ENCODE peak calls at places on chromosomes 1 and 21, in four cellular contexts. A, S, U and K are unnamed samples. For H3K36me3, the result is how much of the 10 kb centered on the place peaks cover.

GRCh38 chr1:162213281-162213909 is 143.9 kb downstream of the NOS1AP start:
- DNase-seq in A (no peak), S (no peak), U (peak), K (no peak)

GRCh38 chr1:203590559-203590958 is 36.1 kb upstream of the ATP2B4 start:
- DNase-seq in A (no peak), S (no peak), U (no peak), K (no peak)

GRCh38 chr1:239718997-239719628 is 332.7 kb downstream of the CHRM3 start:
- DNase-seq in A (no peak), S (no peak), U (no peak), K (no peak)

GRCh38 chr1:110597966-110598365 is 8.2 kb downstream of the KCNA2 start:
- DNase-seq in A (no peak), S (no peak), U (no peak), K (no peak)

GRCh38 chr1:39917825-39918224 is 16.1 kb upstream of the MYCL start:
- DNase-seq in A (no peak), S (no peak), U (peak), K (no peak)

GRCh38 chr1:217528271-217528670 is 102.6 kb downstream of the GPATCH2 start:
- DNase-seq in A (no peak), S (no peak), U (no peak), K (no peak)

GRCh38 chr1:203524824-203525223 is 30.9 kb downstream of the OPTC start:
- DNase-seq in A (no peak), S (no peak), U (no peak), K (no peak)

GRCh38 chr1:31753623-31754349 is 10.4 kb downstream of the ADGRB2 start:
- DNase-seq in A (no peak), S (no peak), U (no peak), K (no peak)

GRCh38 chr1:17911789-17912188 is 156.7 kb downstream of the ACTL8 start:
- DNase-seq in A (no peak), S (no peak), U (no peak), K (no peak)

GRCh38 chr1:230744382-230744781 is 2.8 kb upstream of the CAPN9 start:
- DNase-seq in A (no peak), S (no peak), U (no peak), K (no peak)

GRCh38 chr1:202235856-202236837 is 42.5 kb downstream of the LGR6 start:
- DNase-seq in A (peak), S (peak), U (peak), K (no peak)

GRCh38 chr21:46325073-46325912 is 1.3 kb downstream of the PCNT start:
- DNase-seq in A (peak), S (peak), U (peak), K (no peak)

GRCh38 chr1:156438278-156438987 is 62.1 kb downstream of the MEF2D start:
- DNase-seq in A (no peak), S (no peak), U (no peak), K (no peak)

GRCh38 chr1:201008666-201009360 is 14.7 kb downstream of the KIF21B start:
- DNase-seq in A (no peak), S (no peak), U (peak), K (no peak)

GRCh38 chr1:3631865-3632264 is 7.0 kb downstream of the TPRG1L start:
- DNase-seq in A (no peak), S (no peak), U (peak), K (no peak)

GRCh38 chr1:227953022-227953412 is 5.3 kb upstream of the WNT9A start:
- DNase-seq in A (no peak), S (no peak), U (no peak), K (no peak)

GRCh38 chr1:238176441-238176840 is 285.7 kb upstream of the ZP4 start:
- DNase-seq in A (no peak), S (no peak), U (peak), K (no peak)

DNA sequence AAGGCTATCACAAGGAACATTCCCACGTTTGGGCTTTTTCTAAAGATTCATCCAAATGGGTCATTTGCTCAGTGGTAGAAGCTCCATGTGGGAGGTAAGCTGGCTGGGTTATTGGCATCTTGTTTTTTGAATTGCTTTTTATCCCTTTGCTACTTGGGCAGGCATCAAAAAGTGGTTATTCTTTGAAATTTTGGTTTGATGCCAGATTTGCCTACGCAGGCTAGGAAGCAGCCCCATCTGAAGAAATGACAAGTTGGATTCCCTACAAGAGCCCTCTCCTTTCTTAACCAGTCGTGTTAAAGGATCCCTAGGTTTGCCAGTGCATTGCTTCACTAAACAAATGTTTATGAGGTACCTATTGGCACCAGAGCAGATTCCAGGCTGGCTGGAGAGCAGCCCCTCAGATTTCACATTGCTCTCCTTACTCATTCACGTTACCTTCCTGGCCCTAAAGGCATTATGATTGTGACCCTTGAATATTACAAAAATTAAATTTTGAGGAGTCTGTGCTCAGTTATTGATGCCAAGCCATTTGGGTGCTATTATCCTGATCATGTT is 38.8 kb downstream of the ARID1A start:
- DNase-seq in A (no peak), S (no peak), U (no peak), K (no peak)
- H3K36me3 ChIP-seq in A (half or more), S (under half), U (under half), K (under half)

DNA sequence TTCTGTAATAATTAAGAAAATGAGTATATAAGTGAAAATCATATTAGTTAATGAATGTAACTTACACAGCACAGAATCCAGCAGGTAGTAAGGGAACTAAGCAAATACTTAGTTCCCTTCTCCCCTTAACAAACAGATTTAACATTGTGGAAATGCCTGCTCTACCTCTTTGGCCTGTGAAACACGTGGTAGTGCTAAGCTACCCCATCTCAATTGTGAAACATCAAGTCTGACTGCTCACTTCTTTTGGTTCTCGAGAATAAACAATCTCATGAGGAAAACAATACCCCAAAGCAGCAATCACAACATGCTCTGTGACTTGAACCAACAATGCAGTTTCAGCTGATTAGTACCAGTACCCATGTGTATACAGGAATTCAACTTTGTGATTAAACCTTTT is 4.7 kb downstream of the MYSM1 start:
- DNase-seq in A (no peak), S (no peak), U (no peak), K (no peak)
- H3K36me3 ChIP-seq in A (under half), S (under half), U (under half), K (under half)

DNA sequence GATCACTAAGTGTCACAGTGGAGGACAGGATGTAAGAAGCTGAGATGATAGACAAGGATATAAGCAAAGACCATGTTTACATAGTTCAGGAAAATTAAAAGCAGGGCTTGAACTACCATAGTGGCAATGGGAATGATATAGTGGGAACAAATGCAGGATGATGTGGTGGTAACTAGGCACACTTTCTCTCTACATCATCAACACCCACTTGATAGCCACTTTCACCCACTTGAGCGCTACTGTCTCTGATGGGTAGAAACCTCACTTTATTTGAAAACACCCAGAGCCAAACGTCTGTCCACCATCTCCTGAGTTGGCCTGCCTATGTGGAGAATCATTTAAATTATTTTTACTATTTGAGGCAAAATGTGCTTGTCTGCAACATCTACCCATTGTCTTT is 305.0 kb upstream of the ST6GALNAC5 start:
- DNase-seq in A (no peak), S (no peak), U (no peak), K (no peak)
- H3K36me3 ChIP-seq in A (under half), S (under half), U (under half), K (under half)

DNA sequence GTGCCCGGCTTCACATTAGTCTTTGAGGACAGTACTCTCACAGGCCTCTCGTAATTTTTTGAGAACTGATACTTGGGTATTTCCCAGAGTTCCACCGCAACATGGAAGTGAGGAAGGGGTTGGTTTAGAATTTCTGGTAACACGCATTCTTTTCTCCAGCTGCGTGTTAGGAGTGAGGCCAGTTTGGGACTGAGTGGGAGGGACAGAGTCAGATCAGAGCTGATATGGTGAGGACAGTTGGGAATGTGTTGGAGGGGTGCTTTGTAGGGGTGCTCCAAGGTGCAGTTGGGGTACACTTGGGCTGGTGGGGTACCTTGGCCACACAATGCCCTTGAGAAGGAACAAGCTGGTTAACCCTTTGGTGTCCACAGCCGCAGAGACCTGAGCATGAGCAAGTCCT is 6.7 kb downstream of the FBXO6 start:
- DNase-seq in A (no peak), S (no peak), U (no peak), K (no peak)
- H3K36me3 ChIP-seq in A (under half), S (under half), U (under half), K (under half)

GRCh38 chr1:207817778-207818751 is 66.2 kb downstream of the CD46 start:
- DNase-seq in A (no peak), S (no peak), U (no peak), K (no peak)
- H3K36me3 ChIP-seq in A (under half), S (half or more), U (under half), K (under half)

GRCh38 chr1:220062629-220063028 is 16.3 kb upstream of the EPRS1 start:
- DNase-seq in A (no peak), S (no peak), U (no peak), K (no peak)
- H3K36me3 ChIP-seq in A (under half), S (under half), U (under half), K (half or more)